ENCODE peak calls at places on chromosomes 1 and 21, in seven cellular contexts. I is A549, M is right lobe of liver, Y is uterus, Z is breast epithelium, X is Peyer's patch, J is GM12892. W is an unnamed sample.

GRCh38 chr1:219296916-219297315 is 123.2 kb downstream of the LYPLAL1 start:
- DNase-seq in I (no peak), M (no peak), Y (no peak), Z (no peak), X (no peak), J (no peak), W (no peak)

GRCh38 chr21:27536319-27536718 is 569.4 kb upstream of the ADAMTS5 start:
- DNase-seq in I (no peak), M (no peak), Y (no peak), Z (no peak), X (no peak), J (no peak), W (no peak)

GRCh38 chr1:214378492-214378891 is 97.5 kb downstream of the SMYD2 start:
- DNase-seq in I (no peak), M (no peak), Y (no peak), Z (no peak), X (no peak), J (no peak), W (no peak)

GRCh38 chr1:87765686-87766085 is 437.0 kb downstream of the LMO4 start:
- DNase-seq in I (peak), M (no peak), Y (no peak), Z (no peak), X (no peak), J (no peak), W (no peak)

GRCh38 chr1:152442765-152443164 is 28.7 kb upstream of the CRNN start:
- DNase-seq in I (no peak), M (no peak), Y (no peak), Z (peak), X (no peak), J (no peak), W (no peak)

GRCh38 chr1:16155537-16156410 is at the start of gene EPHA2:
- DNase-seq in I (peak), M (peak), Y (peak), Z (peak), X (peak), J (no peak), W (peak)

GRCh38 chr1:227370463-227371254 is 52.4 kb upstream of the CDC42BPA start:
- DNase-seq in I (no peak), M (no peak), Y (no peak), Z (no peak), X (no peak), J (no peak), W (no peak)

GRCh38 chr1:45097079-45097478 is 85.0 kb downstream of the UROD start:
- DNase-seq in I (no peak), M (no peak), Y (no peak), Z (no peak), X (no peak), J (no peak), W (no peak)

GRCh38 chr1:56855190-56855589 is 593 bp downstream of the C8A start:
- DNase-seq in I (no peak), M (no peak), Y (no peak), Z (no peak), X (no peak), J (no peak), W (no peak)

GRCh38 chr21:18161841-18162240 is 82.8 kb upstream of the CHODL start:
- DNase-seq in I (no peak), M (no peak), Y (no peak), Z (no peak), X (no peak), J (no peak), W (no peak)

GRCh38 chr21:36183144-36183795 is 26.6 kb downstream of the DOP1B start:
- DNase-seq in I (no peak), M (peak), Y (no peak), Z (no peak), X (no peak), J (no peak), W (no peak)

GRCh38 chr1:227155688-227156087 is 162.6 kb downstream of the CDC42BPA start:
- DNase-seq in I (no peak), M (no peak), Y (no peak), Z (no peak), X (no peak), J (no peak), W (no peak)

GRCh38 chr1:155379180-155379876 is 58.6 kb downstream of the RUSC1 start:
- DNase-seq in I (peak), M (no peak), Y (no peak), Z (no peak), X (no peak), J (no peak), W (no peak)

GRCh38 chr1:231421971-231422797 is at the start of gene EGLN1:
- DNase-seq in I (peak), M (peak), Y (peak), Z (peak), X (peak), J (peak), W (peak)

GRCh38 chr1:231420299-231420958 is 1.7 kb downstream of the EGLN1 start:
- DNase-seq in I (no peak), M (no peak), Y (no peak), Z (no peak), X (no peak), J (no peak), W (peak)

GRCh38 chr1:231421616-231421970 is 494 bp downstream of the EGLN1 start:
- DNase-seq in I (no peak), M (peak), Y (peak), Z (no peak), X (peak), J (peak), W (peak)

GRCh38 chr1:231419738-231420298 is 2.3 kb downstream of the EGLN1 start:
- DNase-seq in I (no peak), M (no peak), Y (no peak), Z (no peak), X (no peak), J (no peak), W (no peak)

DNA sequence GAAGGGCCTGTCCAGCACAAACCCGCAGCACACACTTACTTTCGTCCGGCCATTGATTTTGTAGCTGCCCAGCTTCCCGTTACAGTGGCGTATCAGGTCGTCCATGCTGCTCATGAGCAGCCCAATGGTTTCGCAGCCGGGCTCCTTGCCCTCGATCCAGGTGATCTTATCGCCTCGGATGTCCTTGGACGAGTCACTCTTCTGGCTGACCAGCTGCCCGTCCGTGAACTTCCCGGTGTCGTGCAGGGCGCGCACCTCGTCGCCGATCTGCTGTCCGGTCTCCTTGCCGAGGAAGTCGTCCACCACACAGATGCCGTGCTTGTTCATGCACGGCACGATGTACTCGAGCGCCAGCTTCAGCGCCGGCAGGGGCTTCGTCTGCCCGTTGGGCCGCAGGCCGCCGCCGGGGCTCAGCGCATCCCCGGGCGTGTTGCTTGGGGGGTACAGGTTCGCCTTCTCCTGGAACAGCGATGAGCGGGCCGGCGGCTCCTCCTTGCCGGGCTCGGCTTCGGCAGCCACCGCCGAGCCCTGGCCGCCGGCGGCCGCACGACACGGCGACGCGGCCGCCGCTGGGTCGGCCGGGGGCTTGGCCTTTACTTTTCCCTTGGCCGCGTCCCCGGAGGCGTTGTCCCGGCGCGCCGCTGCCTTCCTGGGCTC is 1.0 kb downstream of the EGLN1 start:
- DNase-seq in I (peak), M (peak), Y (peak), Z (peak), X (peak), J (peak), W (peak)
- TF ChIP-seq POLR2A in I (no peak), M (no peak), Y (no peak), Z (no peak), X (peak), J (no peak), W (no peak)

DNA sequence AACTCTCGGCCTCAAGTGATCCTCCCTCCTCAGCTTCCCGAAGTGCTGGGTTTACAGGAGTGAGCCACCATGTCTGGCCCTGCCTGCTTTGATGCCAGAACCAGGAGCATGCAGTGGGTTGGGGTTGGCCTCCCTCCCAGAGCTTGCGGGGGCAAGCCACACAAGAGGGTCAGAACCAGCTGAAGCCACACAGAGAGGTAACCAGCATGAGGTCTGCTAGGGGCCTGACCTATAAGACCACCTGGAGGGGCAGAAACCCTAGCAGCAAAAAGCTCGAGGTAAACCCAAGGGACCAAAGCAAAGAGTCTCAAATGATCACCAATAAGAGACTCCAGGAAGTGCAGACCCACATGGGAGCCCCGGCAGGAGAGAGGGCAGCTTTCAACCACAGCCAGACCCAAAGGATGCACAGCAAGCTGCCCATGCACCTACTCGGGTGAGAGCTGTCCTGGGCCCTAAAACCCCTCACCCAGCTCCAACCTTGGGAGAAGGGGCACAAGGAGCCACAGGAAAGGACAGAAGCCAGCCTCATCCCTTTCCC is 81.2 kb downstream of the TOMM20 start:
- DNase-seq in I (no peak), M (no peak), Y (no peak), Z (no peak), X (peak), J (no peak), W (no peak)
- TF ChIP-seq POLR2A in I (no peak), M (no peak), Y (no peak), Z (no peak), X (no peak), J (peak), W (no peak)

DNA sequence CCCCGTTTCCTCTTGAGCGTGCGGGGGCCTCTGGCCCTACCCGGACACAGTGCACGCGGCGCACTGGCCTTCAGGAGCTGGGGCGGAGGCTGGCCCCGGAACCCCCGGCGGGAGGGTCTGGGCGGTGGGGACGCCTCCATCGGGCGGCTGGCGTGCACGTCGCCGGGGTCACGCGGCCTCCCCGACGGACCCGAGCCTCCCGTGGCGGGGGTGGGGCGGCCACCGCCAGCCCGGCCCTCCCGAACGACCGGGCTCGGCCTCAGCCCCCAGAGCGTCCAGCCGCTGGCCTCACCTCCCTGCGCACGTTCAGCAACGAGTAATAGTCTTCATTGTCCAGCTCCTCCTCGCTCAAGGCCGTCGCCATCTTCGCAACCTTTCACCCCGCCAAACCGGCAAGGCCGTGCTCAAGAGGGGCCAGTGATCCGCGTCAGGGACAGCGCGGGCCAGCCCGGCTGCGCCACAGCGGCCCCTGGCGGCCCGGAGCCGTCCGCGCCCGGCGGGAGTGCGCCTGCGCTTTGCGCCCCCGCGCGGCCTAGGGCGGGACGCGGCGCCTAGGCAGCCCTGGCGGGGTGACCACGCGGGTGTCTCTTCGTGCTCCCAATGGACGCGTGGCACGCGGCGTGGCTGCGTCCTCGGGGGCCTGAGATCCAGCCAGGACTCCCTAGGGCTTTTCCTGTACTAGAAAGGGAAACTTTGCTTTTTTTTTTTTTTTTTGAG is at the start of gene DNAJC11:
- DNase-seq in I (peak), M (peak), Y (peak), Z (peak), X (peak), J (peak), W (peak)
- TF ChIP-seq POLR2A in I (peak), M (peak), Y (peak), Z (no peak), X (no peak), J (peak), W (peak)

GRCh38 chr1:234841710-234842231 is 231.8 kb upstream of the IRF2BP2 start:
- DNase-seq in I (no peak), M (peak), Y (no peak), Z (no peak), X (peak), J (no peak), W (peak)
- TF ChIP-seq POLR2A in I (no peak), M (no peak), Y (no peak), Z (no peak), X (no peak), J (peak), W (no peak)

GRCh38 chr1:178094752-178095645 is 1.1 kb downstream of the RASAL2 start:
- DNase-seq in I (no peak), M (no peak), Y (no peak), Z (no peak), X (no peak), J (no peak), W (peak)

GRCh38 chr1:178096421-178096820 is 2.5 kb downstream of the RASAL2 start:
- DNase-seq in I (no peak), M (no peak), Y (no peak), Z (no peak), X (no peak), J (no peak), W (no peak)

GRCh38 chr1:178093150-178093957 is 550 bp upstream of the RASAL2 start:
- DNase-seq in I (peak), M (peak), Y (peak), Z (peak), X (peak), J (peak), W (peak)

GRCh38 chr1:178091986-178092745 is 1.7 kb upstream of the RASAL2 start:
- DNase-seq in I (no peak), M (no peak), Y (no peak), Z (no peak), X (no peak), J (no peak), W (no peak)

DNA sequence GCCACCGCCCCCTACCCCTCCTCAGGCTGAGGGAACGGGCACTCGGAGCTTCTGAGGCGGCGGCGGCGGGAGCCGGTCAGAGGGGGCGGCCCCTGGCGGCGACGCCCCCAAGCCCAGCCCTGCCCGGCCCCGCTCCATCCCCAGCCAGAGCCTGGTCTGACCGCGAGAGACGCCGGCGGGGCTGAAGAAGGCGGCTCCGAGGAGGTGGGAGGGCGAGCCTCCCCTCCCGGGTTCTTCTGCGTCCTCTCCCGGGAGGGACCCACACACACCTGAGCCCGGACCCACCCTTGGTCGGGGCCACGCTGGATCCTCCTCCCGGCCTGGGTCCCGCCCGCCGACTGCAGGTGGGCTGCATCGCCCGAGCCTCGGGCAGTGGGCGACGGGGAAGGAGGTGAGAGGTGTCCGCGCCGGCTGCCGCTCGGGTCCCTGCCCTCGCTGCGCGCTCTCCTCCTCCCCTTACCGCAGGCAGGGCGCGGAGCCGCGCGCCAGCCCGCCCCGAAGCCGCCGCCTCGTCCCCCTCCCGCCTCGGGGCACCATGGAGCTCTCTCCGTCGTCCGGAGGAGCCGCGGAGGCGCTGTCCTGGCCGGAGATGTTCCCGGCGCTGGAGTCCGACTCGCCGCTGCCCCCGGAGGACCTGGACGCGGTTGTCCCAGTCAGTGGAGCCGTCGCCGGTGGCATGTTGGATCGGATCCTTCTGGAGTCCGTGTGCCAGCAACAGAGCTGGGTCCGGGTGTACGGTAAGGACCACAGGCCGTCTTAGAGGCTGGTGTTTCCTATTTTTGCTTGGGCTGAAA is at the start of gene RASAL2:
- DNase-seq in I (peak), M (peak), Y (peak), Z (peak), X (peak), J (peak), W (peak)
- TF ChIP-seq POLR2A in I (no peak), M (no peak), Y (no peak), Z (no peak), X (peak), J (no peak), W (no peak)

GRCh38 chr1:156889802-156890585 is 3.5 kb upstream of the PEAR1 start:
- DNase-seq in I (peak), M (peak), Y (peak), Z (peak), X (peak), J (peak), W (peak)

GRCh38 chr1:156894711-156895407 is 1.3 kb downstream of the PEAR1 start:
- DNase-seq in I (no peak), M (no peak), Y (peak), Z (no peak), X (no peak), J (no peak), W (peak)

GRCh38 chr1:156894001-156894400 is 483 bp downstream of the PEAR1 start:
- DNase-seq in I (no peak), M (no peak), Y (no peak), Z (no peak), X (no peak), J (no peak), W (peak)

GRCh38 chr1:156893048-156893953 is at the start of gene PEAR1:
- DNase-seq in I (no peak), M (peak), Y (peak), Z (no peak), X (no peak), J (no peak), W (no peak)

GRCh38 chr1:156892190-156893047 is 1.1 kb upstream of the PEAR1 start:
- DNase-seq in I (peak), M (peak), Y (peak), Z (peak), X (peak), J (peak), W (peak)
- TF ChIP-seq POLR2A in I (no peak), M (no peak), Y (no peak), Z (no peak), X (no peak), J (no peak), W (no peak)

DNA sequence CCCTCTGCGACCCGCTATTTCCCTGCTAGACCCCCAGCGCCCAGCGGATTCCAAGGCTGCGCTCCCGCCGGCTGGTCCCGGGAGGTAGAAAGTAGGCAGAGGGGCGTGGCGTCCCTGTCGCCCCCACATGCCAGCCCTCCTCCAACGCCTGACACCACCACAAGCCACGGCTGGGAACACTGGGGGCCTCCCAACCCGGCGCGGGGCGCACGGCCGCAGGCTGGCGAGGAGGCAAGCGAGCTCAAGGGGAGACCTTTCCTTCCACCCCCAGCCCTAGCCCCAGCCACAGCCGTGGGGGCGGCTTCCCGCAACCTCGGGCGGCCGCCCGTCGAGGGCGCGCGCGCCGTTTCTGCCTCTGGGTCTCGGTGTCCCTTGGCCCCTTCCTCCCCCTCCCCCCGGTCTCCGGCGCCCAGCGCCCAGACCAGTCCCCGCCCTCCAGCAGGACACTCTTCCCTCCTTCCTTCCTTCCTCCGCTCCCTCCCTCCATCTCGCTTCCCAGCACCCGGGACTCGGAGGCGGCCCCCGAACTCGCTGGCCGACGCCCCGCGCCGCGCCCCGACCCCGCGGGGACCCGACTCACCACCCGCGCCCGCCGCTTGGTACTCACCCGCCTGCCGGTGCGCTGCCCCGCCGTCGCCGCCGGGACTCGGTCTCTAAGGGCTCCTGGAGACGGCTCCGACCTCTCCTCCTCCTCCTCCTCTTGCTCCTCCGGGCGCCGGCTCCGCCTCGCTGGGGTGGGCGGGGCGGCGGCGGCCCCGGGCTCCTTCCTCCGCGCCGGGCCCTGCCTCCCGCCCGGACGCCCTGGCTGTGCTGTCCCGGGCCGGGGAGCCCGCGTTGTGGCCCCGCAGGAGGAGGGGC is at the start of gene GNG12:
- DNase-seq in I (peak), M (peak), Y (peak), Z (peak), X (peak), J (peak), W (no peak)
- TF ChIP-seq POLR2A in I (peak), M (peak), Y (peak), Z (no peak), X (peak), J (no peak), W (no peak)

GRCh38 chr1:234613128-234613875 is 3.3 kb upstream of the IRF2BP2 start:
- DNase-seq in I (peak), M (no peak), Y (no peak), Z (no peak), X (no peak), J (no peak), W (peak)
- TF ChIP-seq POLR2A in I (no peak), M (no peak), Y (no peak), Z (no peak), X (no peak), J (no peak), W (no peak)